ENCODE peak calls at places on chromosomes 6 and 20, in four cellular contexts. Z is pancreas, Q is neural crest cell, V is Peyer's patch. A is an unnamed sample.
A peak's percentile ranks its signal among the peaks of the same experiment; 100 is the strongest.

GRCh38 chr20:23142162-23143050 is 56.3 kb upstream of the CD93 start:
- DNase-seq in V (no peak), Q (no peak), Z (no peak), A (no peak)

GRCh38 chr6:128471907-128472306 is 48.5 kb downstream of the PTPRK start:
- DNase-seq in V (no peak), Q (no peak), Z (no peak), A (no peak)

GRCh38 chr20:25032478-25033183 is 25.3 kb downstream of the ACSS1 start:
- DNase-seq in V (no peak), Z (peak; percentile 70), Q (peak; percentile 68), A (peak; percentile 52)

GRCh38 chr6:8194499-8194898 is 92.2 kb upstream of the EEF1E1 start:
- DNase-seq in Q (no peak), Z (no peak), V (no peak), A (no peak)

GRCh38 chr20:4026093-4026601 is 10.8 kb upstream of the RNF24 start:
- DNase-seq in Q (no peak), Z (no peak), V (no peak), A (no peak)

GRCh38 chr6:23213193-23213592 is 643.8 kb downstream of the HDGFL1 start:
- DNase-seq in V (no peak), Z (no peak), Q (no peak), A (no peak)

GRCh38 chr20:3797226-3797545 is 1.1 kb downstream of the CDC25B start:
- DNase-seq in Q (no peak), V (no peak), Z (no peak), A (no peak)

GRCh38 chr6:98944598-98945011 is 3.1 kb downstream of the FBXL4 start:
- DNase-seq in Z (no peak), V (no peak), Q (no peak), A (no peak)

GRCh38 chr20:35001596-35002362 is 46.1 kb downstream of the MYH7B start:
- DNase-seq in Z (no peak), V (no peak), Q (no peak), A (no peak)

GRCh38 chr6:10491463-10491862 is 29.7 kb upstream of the GCNT2 start:
- DNase-seq in V (no peak), Z (no peak), Q (no peak), A (no peak)

GRCh38 chr6:35725721-35726438 is 11.0 kb upstream of the ARMC12 start:
- DNase-seq in Q (no peak), Z (peak; percentile 48), V (no peak), A (peak; percentile 62)

GRCh38 chr6:151747890-151748289 is 59.6 kb upstream of the ESR1 start:
- DNase-seq in V (no peak), Z (no peak), Q (no peak), A (no peak)

GRCh38 chr6:100846276-100846675 is 34.9 kb downstream of the ASCC3 start:
- DNase-seq in Q (no peak), V (no peak), Z (no peak), A (no peak)

GRCh38 chr20:17808357-17808756 is 108.6 kb downstream of the BANF2 start:
- DNase-seq in Z (peak; percentile 50), Q (peak; percentile 13), V (no peak), A (peak; percentile 50)

GRCh38 chr6:146955570-146955969 is 248.6 kb upstream of the STXBP5 start:
- DNase-seq in Q (no peak), Z (no peak), V (no peak), A (no peak)

GRCh38 chr6:133131621-133132020 is 109.5 kb upstream of the EYA4 start:
- DNase-seq in V (no peak), Q (no peak), Z (no peak), A (no peak)

GRCh38 chr6:72560721-72561593 is 60.9 kb upstream of the KCNQ5 start:
- DNase-seq in V (no peak), Q (no peak), Z (no peak), A (no peak)
- TF ChIP-seq CTCF in V (no peak), Q (peak; percentile 32), Z (no peak), A (no peak)

GRCh38 chr20:57670288-57671071 is 39.3 kb downstream of the PMEPA1 start:
- DNase-seq in Q (no peak), V (no peak), Z (no peak), A (no peak)

GRCh38 chr20:57671072-57671391 is 38.8 kb downstream of the PMEPA1 start:
- DNase-seq in V (no peak), Z (no peak), Q (no peak), A (no peak)

GRCh38 chr20:57672164-57672563 is 37.7 kb downstream of the PMEPA1 start:
- DNase-seq in Q (peak; percentile 25), Z (no peak), V (peak; percentile 20), A (peak; percentile 31)

GRCh38 chr20:57672953-57673575 is 36.8 kb downstream of the PMEPA1 start:
- DNase-seq in Z (no peak), Q (no peak), V (no peak), A (no peak)

GRCh38 chr20:57671662-57672061 is 38.2 kb downstream of the PMEPA1 start:
- DNase-seq in Z (no peak), Q (no peak), V (no peak), A (no peak)
- TF ChIP-seq CTCF in Z (no peak), Q (peak; percentile 21), V (no peak), A (no peak)

DNA sequence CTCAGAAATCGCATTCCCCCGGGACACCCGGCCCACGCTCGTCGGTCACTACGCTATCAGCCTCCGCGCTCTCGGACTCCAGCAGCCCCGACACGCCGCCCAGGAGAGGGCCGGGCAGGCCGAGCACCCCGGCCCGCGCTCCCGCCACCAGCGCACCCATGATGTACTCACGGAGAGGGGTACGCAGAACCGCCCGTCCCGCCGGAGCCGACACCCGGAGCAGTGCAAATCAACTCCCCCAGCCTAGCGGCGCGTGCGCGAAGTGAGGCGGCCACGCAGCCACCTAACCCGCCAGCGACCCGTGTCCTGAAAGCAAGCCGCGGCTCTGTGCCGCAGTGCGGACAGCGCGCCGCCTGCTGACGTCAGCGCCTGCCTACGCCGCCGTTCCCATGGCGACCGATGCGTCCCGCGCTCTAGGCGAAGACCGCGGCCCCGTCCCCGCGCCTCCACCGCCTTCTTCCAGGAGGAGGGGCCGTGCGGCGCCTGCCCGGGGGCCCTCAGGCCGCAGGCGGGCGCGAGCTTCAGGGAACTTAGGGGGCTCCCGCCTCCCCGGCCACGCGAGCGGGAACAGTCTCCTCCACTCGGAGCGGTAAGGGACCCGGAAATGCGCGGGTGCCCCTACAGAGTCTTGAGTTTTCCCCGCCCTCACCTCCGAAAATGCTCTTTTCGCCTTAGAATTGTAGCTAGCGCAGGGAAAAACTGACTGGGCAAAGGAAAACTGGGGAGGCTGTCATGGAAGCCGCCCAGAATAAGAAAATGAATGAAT is at the start of gene AHI1:
- DNase-seq in Q (peak; percentile 84), Z (peak; percentile 93), V (peak; percentile 94), A (peak; percentile 96)
- TF ChIP-seq CTCF in Q (no peak), Z (no peak), V (no peak), A (peak; percentile 56)

GRCh38 chr6:144248003-144248402 is 37.1 kb upstream of the UTRN start:
- DNase-seq in Q (no peak), Z (no peak), V (no peak), A (no peak)

GRCh38 chr6:144248470-144249301 is 36.4 kb upstream of the UTRN start:
- DNase-seq in V (no peak), Q (no peak), Z (no peak), A (no peak)

GRCh38 chr6:144244688-144245087 is 40.4 kb upstream of the UTRN start:
- DNase-seq in Z (no peak), Q (no peak), V (no peak), A (no peak)
- TF ChIP-seq CTCF in Z (no peak), Q (no peak), V (no peak), A (no peak)

DNA sequence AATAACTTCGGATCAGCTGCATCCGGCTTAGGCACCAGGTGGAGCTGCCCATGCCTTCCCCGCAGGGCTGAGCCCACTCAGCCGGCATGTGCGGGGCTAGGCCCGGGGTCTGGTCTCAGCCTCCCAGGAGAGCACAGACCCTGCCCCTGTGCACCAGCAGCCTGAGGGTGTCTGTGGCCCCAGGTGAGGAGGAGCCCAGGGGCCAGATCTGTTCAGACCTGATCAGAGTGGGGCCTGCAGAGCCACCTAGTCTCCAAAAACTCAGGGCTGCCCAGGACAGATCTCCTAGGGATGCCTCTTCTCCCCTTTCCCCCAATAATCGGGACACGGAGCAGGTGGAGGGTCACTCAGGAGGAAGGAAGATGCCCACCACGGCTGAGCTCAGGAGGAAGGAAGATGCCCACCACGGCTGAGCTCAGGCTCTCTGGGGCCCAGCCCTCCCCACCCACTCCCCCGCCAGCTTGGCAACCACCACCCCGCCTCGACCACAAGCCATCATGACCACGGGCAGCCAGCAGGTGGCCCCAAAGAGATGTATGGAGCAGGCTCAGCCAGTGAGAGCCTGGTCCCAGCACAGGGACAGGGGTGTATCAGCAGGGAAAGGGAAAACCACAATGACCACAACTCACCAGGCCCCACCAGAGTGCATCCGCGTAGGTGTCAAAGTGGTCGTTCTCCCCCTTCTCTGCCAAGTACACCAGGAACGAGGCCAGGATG is 30.5 kb downstream of the KCNQ2 start:
- DNase-seq in Z (peak; percentile 26), V (peak; percentile 44), Q (peak; percentile 38), A (no peak)
- TF ChIP-seq CTCF in Z (no peak), V (peak; percentile 26), Q (peak; percentile 52), A (no peak)

GRCh38 chr20:454951-455350 is 7.4 kb downstream of the TBC1D20 start:
- DNase-seq in Z (no peak), Q (no peak), V (no peak), A (no peak)
- TF ChIP-seq CTCF in Z (no peak), Q (no peak), V (no peak), A (no peak)

GRCh38 chr20:137668-138131 is 4.7 kb upstream of the DEFB126 start:
- DNase-seq in Z (no peak), V (no peak), Q (no peak), A (no peak)
- TF ChIP-seq CTCF in Z (no peak), V (no peak), Q (peak; percentile 34), A (no peak)

DNA sequence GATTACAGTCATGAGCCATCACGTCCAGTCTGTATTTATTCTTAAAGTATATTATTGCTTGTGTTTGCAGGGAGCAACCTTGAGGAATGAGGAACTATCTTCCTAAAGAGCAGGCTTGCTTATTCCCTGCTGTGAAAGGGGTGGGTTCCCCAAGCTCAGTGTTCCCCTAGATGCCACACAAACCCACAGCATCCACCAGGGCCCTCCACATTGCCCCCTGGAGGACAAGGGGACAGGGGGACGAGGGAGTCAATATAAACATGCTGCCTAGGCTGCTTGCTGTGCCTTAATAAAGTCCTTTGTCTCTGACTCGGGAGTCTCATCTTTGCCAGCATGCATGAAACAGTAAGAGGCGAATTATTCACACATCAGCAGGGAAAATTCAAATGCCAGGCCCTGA is 8.0 kb upstream of the IDH3B start:
- DNase-seq in Z (no peak), Q (no peak), V (no peak), A (no peak)
- TF ChIP-seq CTCF in Z (no peak), Q (no peak), V (no peak), A (no peak)

GRCh38 chr6:48476257-48476656 is 365.3 kb upstream of the PTCHD4 start:
- DNase-seq in Z (no peak), Q (no peak), V (no peak), A (no peak)
- TF ChIP-seq CTCF in Z (no peak), Q (peak; percentile 25), V (no peak), A (no peak)

GRCh38 chr6:42911171-42912021 is 4.5 kb upstream of the PTCRA start:
- DNase-seq in Z (no peak), V (no peak), Q (peak; percentile 31), A (no peak)
- TF ChIP-seq CTCF in Z (no peak), V (no peak), Q (no peak), A (no peak)

A was measured in ovary.